ENCODE peak calls at places on chromosomes 12 and 14, in six cellular contexts. One of them, this sample, is unnamed. For H3K4me1, the result is how much of the 10 kb centered on the place peaks cover.

GRCh38 chr14:89748004-89748403 is 206.5 kb downstream of the EFCAB11 start:
- DNase-seq in HepG2: no peak
- DNase-seq in RWPE2: no peak
- DNase-seq in CD8-positive, alpha-beta T cell: no peak
- DNase-seq in neural progenitor cell: no peak
- DNase-seq in OCI-LY7: no peak
- DNase-seq in this sample: no peak

GRCh38 chr14:105117710-105118385 is 50.7 kb downstream of the JAG2 start:
- DNase-seq in OCI-LY7: no peak
- DNase-seq in RWPE2: no peak
- DNase-seq in HepG2: no peak
- DNase-seq in CD8-positive, alpha-beta T cell: no peak
- DNase-seq in neural progenitor cell: no peak
- DNase-seq in this sample: no peak

GRCh38 chr12:66596189-66596588 is 82.7 kb downstream of the GRIP1 start:
- DNase-seq in RWPE2: no peak
- DNase-seq in CD8-positive, alpha-beta T cell: no peak
- DNase-seq in neural progenitor cell: no peak
- DNase-seq in HepG2: no peak
- DNase-seq in OCI-LY7: no peak
- DNase-seq in this sample: no peak

GRCh38 chr14:38420045-38420444 is 164.2 kb upstream of the CLEC14A start:
- DNase-seq in neural progenitor cell: no peak
- DNase-seq in CD8-positive, alpha-beta T cell: no peak
- DNase-seq in OCI-LY7: no peak
- DNase-seq in HepG2: no peak
- DNase-seq in RWPE2: no peak
- DNase-seq in this sample: no peak

GRCh38 chr14:74962493-74962892 is 7.1 kb upstream of the PGF start:
- DNase-seq in HepG2: no peak
- DNase-seq in RWPE2: no peak
- DNase-seq in CD8-positive, alpha-beta T cell: no peak
- DNase-seq in OCI-LY7: peak
- DNase-seq in neural progenitor cell: no peak
- DNase-seq in this sample: no peak

GRCh38 chr12:109772622-109773321 is 59.1 kb downstream of the FAM222A start:
- DNase-seq in HepG2: no peak
- DNase-seq in neural progenitor cell: no peak
- DNase-seq in CD8-positive, alpha-beta T cell: no peak
- DNase-seq in OCI-LY7: no peak
- DNase-seq in RWPE2: no peak
- DNase-seq in this sample: no peak

GRCh38 chr12:41724216-41724615 is 420.5 kb downstream of the GXYLT1 start:
- DNase-seq in RWPE2: no peak
- DNase-seq in HepG2: no peak
- DNase-seq in CD8-positive, alpha-beta T cell: no peak
- DNase-seq in OCI-LY7: peak
- DNase-seq in neural progenitor cell: no peak
- DNase-seq in this sample: no peak

GRCh38 chr14:103932791-103933490 is 4.7 kb downstream of the TDRD9 start:
- DNase-seq in OCI-LY7: no peak
- DNase-seq in HepG2: no peak
- DNase-seq in RWPE2: no peak
- DNase-seq in CD8-positive, alpha-beta T cell: no peak
- DNase-seq in neural progenitor cell: no peak
- DNase-seq in this sample: no peak

GRCh38 chr14:20781805-20782204 is 737 bp downstream of the RNASE6 start:
- DNase-seq in HepG2: no peak
- DNase-seq in RWPE2: no peak
- DNase-seq in neural progenitor cell: no peak
- DNase-seq in OCI-LY7: no peak
- DNase-seq in CD8-positive, alpha-beta T cell: no peak
- DNase-seq in this sample: no peak

GRCh38 chr14:64841121-64841611 is 38.5 kb downstream of the SPTB start:
- DNase-seq in CD8-positive, alpha-beta T cell: no peak
- DNase-seq in RWPE2: no peak
- DNase-seq in OCI-LY7: no peak
- DNase-seq in neural progenitor cell: peak
- DNase-seq in HepG2: peak
- DNase-seq in this sample: no peak

GRCh38 chr12:53932915-53933314 is 5.7 kb upstream of the HOXC13 start:
- DNase-seq in HepG2: no peak
- DNase-seq in RWPE2: no peak
- DNase-seq in CD8-positive, alpha-beta T cell: no peak
- DNase-seq in OCI-LY7: no peak
- DNase-seq in neural progenitor cell: no peak
- DNase-seq in this sample: no peak

GRCh38 chr14:49622022-49622607 is 1.5 kb downstream of the MGAT2 start:
- DNase-seq in HepG2: no peak
- DNase-seq in OCI-LY7: no peak
- DNase-seq in CD8-positive, alpha-beta T cell: no peak
- DNase-seq in neural progenitor cell: no peak
- DNase-seq in RWPE2: no peak
- DNase-seq in this sample: no peak

GRCh38 chr12:14845350-14845750 is 2.0 kb upstream of the ART4 start:
- DNase-seq in RWPE2: no peak
- DNase-seq in OCI-LY7: peak
- DNase-seq in neural progenitor cell: peak
- DNase-seq in HepG2: peak
- DNase-seq in CD8-positive, alpha-beta T cell: peak
- DNase-seq in this sample: peak

DNA sequence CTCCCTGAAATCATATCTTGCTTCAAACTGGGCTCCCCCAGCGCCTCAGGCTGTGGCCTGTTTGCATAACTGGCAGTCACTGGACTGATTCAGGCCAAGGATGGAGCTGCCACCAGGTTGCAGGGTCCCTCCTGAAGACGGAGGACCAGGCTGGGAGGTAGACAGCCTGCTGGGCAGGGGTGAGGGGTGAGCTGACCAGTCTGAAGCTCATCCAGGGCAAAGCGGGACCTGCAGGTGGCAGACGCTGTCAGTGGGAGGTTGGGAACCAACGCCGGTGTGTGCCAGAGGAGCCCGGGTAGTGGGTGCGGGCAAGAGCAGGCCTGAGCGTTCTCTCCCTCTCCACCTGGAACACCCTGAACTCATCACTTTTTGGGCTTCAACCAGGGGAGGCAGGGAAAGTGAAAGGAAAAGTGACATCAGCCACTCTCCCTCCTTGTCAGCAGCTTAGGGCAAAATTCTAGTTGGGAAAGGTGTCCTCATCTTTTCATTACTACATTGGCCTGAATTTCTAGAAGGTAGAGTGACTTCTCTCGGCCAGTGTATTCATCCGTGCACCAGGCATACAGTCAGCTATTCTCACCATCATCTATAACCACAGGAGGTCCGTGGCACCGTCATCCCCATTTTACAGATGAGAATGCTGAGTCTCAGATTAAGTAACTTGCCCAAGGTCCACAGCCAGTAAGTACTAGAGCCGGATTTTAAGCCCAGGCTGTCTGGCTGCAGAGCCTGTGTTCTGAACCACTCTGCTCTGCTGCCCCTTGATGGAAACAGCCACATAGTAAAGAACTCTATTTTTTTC is 219.0 kb downstream of the SLC41A2 start:
- DNase-seq in neural progenitor cell: no peak
- DNase-seq in OCI-LY7: no peak
- DNase-seq in HepG2: no peak
- DNase-seq in CD8-positive, alpha-beta T cell: no peak
- DNase-seq in RWPE2: no peak
- DNase-seq in this sample: no peak
- H3K27ac ChIP-seq in neural progenitor cell: no peak
- H3K27ac ChIP-seq in OCI-LY7: no peak
- H3K27ac ChIP-seq in HepG2: no peak
- H3K27ac ChIP-seq in CD8-positive, alpha-beta T cell: no peak
- H3K27ac ChIP-seq in RWPE2: peak
- H3K27ac ChIP-seq in this sample: no peak

DNA sequence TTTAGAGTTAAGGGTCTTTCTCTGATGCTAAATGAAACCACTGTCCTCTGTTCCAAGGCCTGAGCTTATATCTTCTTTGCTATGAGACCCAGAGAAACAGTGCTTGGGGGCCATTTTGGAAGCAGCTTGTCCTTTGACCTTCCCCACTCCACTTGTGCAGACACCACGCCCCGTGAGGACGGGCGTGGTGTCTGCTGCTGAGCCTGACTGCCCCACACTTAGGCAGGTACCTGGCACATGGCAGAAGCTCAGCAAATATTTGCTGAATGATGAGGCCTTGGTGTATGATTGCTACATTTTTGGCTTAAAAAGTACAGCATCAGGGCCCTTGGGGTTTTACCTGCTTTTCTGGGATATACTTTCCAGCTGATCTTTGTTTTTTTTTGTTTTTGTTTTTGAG is 69.9 kb downstream of the RASSF3 start:
- DNase-seq in OCI-LY7: no peak
- DNase-seq in neural progenitor cell: no peak
- DNase-seq in HepG2: no peak
- DNase-seq in RWPE2: no peak
- DNase-seq in CD8-positive, alpha-beta T cell: no peak
- DNase-seq in this sample: no peak
- H3K4me1 ChIP-seq in OCI-LY7: under half
- H3K4me1 ChIP-seq in neural progenitor cell: under half
- H3K4me1 ChIP-seq in HepG2: half or more
- H3K4me1 ChIP-seq in RWPE2: under half
- H3K4me1 ChIP-seq in CD8-positive, alpha-beta T cell: half or more
- H3K4me1 ChIP-seq in this sample: half or more

GRCh38 chr12:169528-170360 is 44.2 kb downstream of the SLC6A12 start:
- DNase-seq in neural progenitor cell: peak
- DNase-seq in RWPE2: no peak
- DNase-seq in CD8-positive, alpha-beta T cell: no peak
- DNase-seq in HepG2: no peak
- DNase-seq in OCI-LY7: no peak
- DNase-seq in this sample: no peak
- TF ChIP-seq CTCF in neural progenitor cell: peak
- TF ChIP-seq CTCF in RWPE2: no peak
- TF ChIP-seq CTCF in CD8-positive, alpha-beta T cell: no peak
- TF ChIP-seq CTCF in HepG2: no peak
- TF ChIP-seq CTCF in OCI-LY7: peak
- TF ChIP-seq CTCF in this sample: no peak

DNA sequence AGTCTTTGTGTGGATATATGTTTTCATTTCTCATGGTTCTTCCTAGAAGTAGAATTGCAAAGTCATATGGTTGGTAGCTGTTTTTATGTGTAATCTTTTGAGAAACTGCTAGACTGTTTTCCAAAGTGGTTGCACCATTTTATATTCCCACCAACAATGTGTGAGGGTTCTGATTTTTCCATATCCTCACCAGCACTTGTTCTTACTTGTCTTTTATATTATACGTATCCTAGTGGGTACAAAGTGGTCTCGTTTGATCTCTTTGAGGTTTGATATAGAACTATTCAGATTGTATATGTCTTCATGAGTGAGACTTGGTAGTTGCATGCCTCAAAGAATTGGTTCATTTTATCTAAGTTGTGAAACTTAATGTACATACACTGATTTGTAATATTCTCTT is 91.3 kb downstream of the BEGAIN start:
- DNase-seq in RWPE2: no peak
- DNase-seq in neural progenitor cell: no peak
- DNase-seq in CD8-positive, alpha-beta T cell: no peak
- DNase-seq in HepG2: no peak
- DNase-seq in OCI-LY7: no peak
- DNase-seq in this sample: no peak
- H3K27ac ChIP-seq in RWPE2: no peak
- H3K27ac ChIP-seq in neural progenitor cell: no peak
- H3K27ac ChIP-seq in CD8-positive, alpha-beta T cell: no peak
- H3K27ac ChIP-seq in HepG2: no peak
- H3K27ac ChIP-seq in OCI-LY7: no peak
- H3K27ac ChIP-seq in this sample: no peak

GRCh38 chr14:91744068-91744480 is 12.2 kb upstream of the CATSPERB start:
- DNase-seq in HepG2: no peak
- DNase-seq in OCI-LY7: no peak
- DNase-seq in CD8-positive, alpha-beta T cell: no peak
- DNase-seq in RWPE2: no peak
- DNase-seq in neural progenitor cell: no peak
- DNase-seq in this sample: peak
- H3K4me1 ChIP-seq in HepG2: under half
- H3K4me1 ChIP-seq in OCI-LY7: under half
- H3K4me1 ChIP-seq in CD8-positive, alpha-beta T cell: under half
- H3K4me1 ChIP-seq in RWPE2: under half
- H3K4me1 ChIP-seq in neural progenitor cell: under half
- H3K4me1 ChIP-seq in this sample: under half

This sample was measured in stomach.